ENCODE peak calls at places on chromosomes 5 and 9, in four cellular contexts. D, K, C and Y are unnamed samples.

GRCh38 chr5:176610430-176610763 is 441 bp upstream of the GPRIN1 start:
- DNase-seq in K (peak), C (peak), D (no peak), Y (no peak)

GRCh38 chr9:4760122-4760521 is 19.1 kb upstream of the AK3 start:
- DNase-seq in C (no peak), D (no peak), K (no peak), Y (no peak)

GRCh38 chr5:126124706-126125345 is 298.4 kb upstream of the GRAMD2B start:
- DNase-seq in K (no peak), C (no peak), D (no peak), Y (no peak)

GRCh38 chr9:85290019-85290418 is 451.7 kb downstream of the AGTPBP1 start:
- DNase-seq in C (no peak), D (no peak), K (no peak), Y (no peak)

GRCh38 chr9:127122176-127123151 is at the start of gene ANGPTL2:
- DNase-seq in C (no peak), D (peak), K (peak), Y (peak)

GRCh38 chr5:154477382-154478223 is 424 bp downstream of the HAND1 start:
- DNase-seq in D (peak), K (peak), C (no peak), Y (peak)

GRCh38 chr5:56309262-56309826 is 76.2 kb upstream of the ANKRD55 start:
- DNase-seq in C (no peak), K (no peak), D (no peak), Y (no peak)

GRCh38 chr5:167767775-167768174 is 523.7 kb upstream of the WWC1 start:
- DNase-seq in K (no peak), D (no peak), C (no peak), Y (no peak)

GRCh38 chr5:178284095-178284675 is 51.6 kb upstream of the PHYKPL start:
- DNase-seq in K (no peak), C (no peak), D (no peak), Y (no peak)